ENCODE peak calls at places on chromosome 15, in eight cellular contexts. I, U, Q, V, M, W, T and F are unnamed samples.
A peak's percentile ranks its signal among the peaks of the same experiment; 100 is the strongest.

GRCh38 chr15:32825219-32825618 is 107.4 kb downstream of the GREM1 start:
- DNase-seq in I (peak; percentile 79), U (no peak), Q (no peak), V (no peak), M (no peak), W (no peak), T (no peak), F (peak; percentile 62)

GRCh38 chr15:33988384-33988783 is 20.1 kb downstream of the CHRM5 start:
- DNase-seq in I (peak; percentile 33), U (peak; percentile 47), Q (no peak), V (no peak), M (no peak), W (no peak), T (no peak), F (no peak)

GRCh38 chr15:65331811-65332210 is 27.3 kb downstream of the RNU5B-1 start:
- DNase-seq in I (no peak), U (no peak), Q (no peak), V (no peak), M (no peak), W (no peak), T (no peak), F (no peak)

GRCh38 chr15:49103002-49103401 is 52.4 kb downstream of the COPS2 start:
- DNase-seq in I (peak; percentile 76), U (peak; percentile 49), Q (no peak), V (no peak), M (no peak), W (no peak), T (no peak), F (no peak)

GRCh38 chr15:66115568-66116206 is 137.9 kb downstream of the MEGF11 start:
- DNase-seq in I (no peak), U (no peak), Q (no peak), V (peak; percentile 50), M (peak; percentile 29), W (no peak), T (no peak), F (no peak)

GRCh38 chr15:67170143-67170885 is 84.1 kb downstream of the AAGAB start:
- DNase-seq in I (no peak), U (no peak), Q (no peak), V (peak; percentile 46), M (no peak), W (no peak), T (peak; percentile 45), F (no peak)

GRCh38 chr15:83943849-83944404 is 290.0 kb downstream of the ADAMTSL3 start:
- DNase-seq in I (peak; percentile 77), U (no peak), Q (no peak), V (no peak), M (no peak), W (no peak), T (no peak), F (no peak)

GRCh38 chr15:26013946-26014345 is 150.8 kb upstream of the ATP10A start:
- DNase-seq in I (no peak), U (peak; percentile 79), Q (no peak), V (no peak), M (peak; percentile 16), W (no peak), T (no peak), F (no peak)

GRCh38 chr15:38041576-38041975 is 107.1 kb downstream of the TMCO5A start:
- DNase-seq in I (peak; percentile 65), U (peak; percentile 91), Q (no peak), V (no peak), M (no peak), W (no peak), T (no peak), F (no peak)

GRCh38 chr15:62619526-62619925 is 423.0 kb upstream of the TPM1 start:
- DNase-seq in I (no peak), U (peak; percentile 54), Q (no peak), V (no peak), M (no peak), W (no peak), T (no peak), F (no peak)

GRCh38 chr15:38721549-38721948 is 156.9 kb upstream of the RASGRP1 start:
- DNase-seq in I (no peak), U (peak; percentile 83), Q (no peak), V (no peak), M (no peak), W (no peak), T (no peak), F (no peak)

GRCh38 chr15:99122831-99123705 is 18.2 kb downstream of the SYNM start:
- DNase-seq in I (no peak), U (no peak), Q (no peak), V (no peak), M (no peak), W (no peak), T (no peak), F (no peak)

GRCh38 chr15:83848315-83849050 is 194.6 kb downstream of the ADAMTSL3 start:
- DNase-seq in I (peak; percentile 96), U (peak; percentile 49), Q (no peak), V (no peak), M (no peak), W (no peak), T (no peak), F (peak; percentile 88)

GRCh38 chr15:90986790-90987507 is 7.4 kb downstream of the PRC1 start:
- DNase-seq in I (no peak), U (no peak), Q (peak; percentile 41), V (no peak), M (no peak), W (no peak), T (no peak), F (no peak)

GRCh38 chr15:31488437-31489204 is 162.0 kb downstream of the KLF13 start:
- DNase-seq in I (peak; percentile 96), U (peak; percentile 88), Q (peak; percentile 45), V (peak; percentile 90), M (peak; percentile 53), W (no peak), T (peak; percentile 75), F (peak; percentile 85)

GRCh38 chr15:101276501-101277037 is 716 bp downstream of the SELENOS start:
- DNase-seq in I (peak; percentile 57), U (peak; percentile 58), Q (peak; percentile 28), V (peak; percentile 48), M (no peak), W (no peak), T (no peak), F (no peak)

GRCh38 chr15:61037031-61037430 is 192.1 kb downstream of the RORA start:
- DNase-seq in I (peak; percentile 70), U (peak; percentile 90), Q (no peak), V (no peak), M (no peak), W (no peak), T (no peak), F (peak; percentile 53)

GRCh38 chr15:80059786-80060489 is 462 bp downstream of the ZFAND6 start:
- DNase-seq in I (no peak), U (peak; percentile 41), Q (peak; percentile 62), V (peak; percentile 88), M (peak; percentile 73), W (peak; percentile 34), T (no peak), F (no peak)

GRCh38 chr15:51267714-51268105 is 70.7 kb downstream of the CYP19A1 start:
- DNase-seq in I (no peak), U (no peak), Q (peak; percentile 41), V (peak; percentile 79), M (peak; percentile 29), W (no peak), T (no peak), F (peak; percentile 16)

GRCh38 chr15:64925335-64926330 is 13.9 kb downstream of the ANKDD1A start:
- DNase-seq in I (no peak), U (no peak), Q (no peak), V (no peak), M (no peak), W (no peak), T (no peak), F (no peak)

GRCh38 chr15:70478251-70478990 is 284.9 kb downstream of the UACA start:
- DNase-seq in I (no peak), U (no peak), Q (no peak), V (peak; percentile 84), M (no peak), W (no peak), T (no peak), F (no peak)

GRCh38 chr15:55230051-55230670 is 33.4 kb upstream of the RSL24D1 start:
- DNase-seq in I (peak; percentile 52), U (peak; percentile 9), Q (no peak), V (no peak), M (no peak), W (no peak), T (no peak), F (no peak)

GRCh38 chr15:64130159-64130558 is 21.4 kb upstream of the SNX22 start:
- DNase-seq in I (no peak), U (no peak), Q (no peak), V (no peak), M (no peak), W (no peak), T (no peak), F (no peak)

GRCh38 chr15:90002428-90002844 is 1.3 kb downstream of the ZNF710 start:
- DNase-seq in I (peak; percentile 45), U (peak; percentile 50), Q (peak; percentile 49), V (peak; percentile 54), M (peak; percentile 53), W (no peak), T (peak; percentile 78), F (peak; percentile 43)

GRCh38 chr15:84883433-84883832 is 1.0 kb upstream of the SLC28A1 start:
- DNase-seq in I (peak; percentile 11), U (no peak), Q (peak; percentile 24), V (no peak), M (no peak), W (no peak), T (no peak), F (no peak)

GRCh38 chr15:64634576-64635485 is 140.6 kb downstream of the RBPMS2 start:
- DNase-seq in I (peak; percentile 42), U (peak; percentile 15), Q (peak; percentile 39), V (peak; percentile 97), M (peak; percentile 64), W (no peak), T (no peak), F (no peak)

GRCh38 chr15:74127954-74128784 is 2.2 kb upstream of the ISLR2 start:
- DNase-seq in I (peak; percentile 41), U (no peak), Q (no peak), V (peak; percentile 82), M (no peak), W (no peak), T (no peak), F (no peak)

GRCh38 chr15:58582150-58582549 is 150.4 kb downstream of the LIPC start:
- DNase-seq in I (no peak), U (no peak), Q (no peak), V (no peak), M (no peak), W (no peak), T (no peak), F (no peak)

GRCh38 chr15:75455982-75456531 is 4.6 kb upstream of the SIN3A start:
- DNase-seq in I (peak; percentile 62), U (peak; percentile 77), Q (peak; percentile 49), V (peak; percentile 57), M (no peak), W (peak; percentile 32), T (peak; percentile 79), F (peak; percentile 47)

GRCh38 chr15:79025201-79025600 is 65.4 kb downstream of the RASGRF1 start:
- DNase-seq in I (no peak), U (no peak), Q (peak; percentile 36), V (no peak), M (peak; percentile 57), W (no peak), T (peak; percentile 65), F (no peak)